ENCODE peak calls at places on chromosomes 5 and 9, in five cellular contexts. M is MCF 10A, A is osteoblast, Y is GM20000, N is WTC11. I is an unnamed sample.

GRCh38 chr5:133474851-133475590 is 137.3 kb downstream of the FSTL4 start:
- DNase-seq in Y (no peak), N (no peak), M (no peak), A (no peak), I (no peak)

GRCh38 chr5:36462295-36463021 is 143.9 kb upstream of the SLC1A3 start:
- DNase-seq in M (no peak), N (no peak), A (no peak), Y (no peak), I (no peak)

GRCh38 chr5:116771466-116772151 is 197.0 kb upstream of the SEMA6A start:
- DNase-seq in N (no peak), M (peak), A (no peak), Y (no peak), I (no peak)

GRCh38 chr9:121674952-121675351 is 23.5 kb downstream of the DAB2IP start:
- DNase-seq in A (peak), N (no peak), Y (no peak), M (peak), I (no peak)

GRCh38 chr9:34929506-34930102 is 28.5 kb upstream of the PHF24 start:
- DNase-seq in Y (peak), M (peak), A (peak), N (peak), I (no peak)

GRCh38 chr5:150116667-150117395 is 30.5 kb upstream of the CSF1R start:
- DNase-seq in N (no peak), Y (no peak), M (peak), A (peak), I (no peak)

GRCh38 chr5:32387841-32388240 is 56.7 kb downstream of the ZFR start:
- DNase-seq in M (no peak), A (no peak), Y (no peak), N (no peak), I (no peak)

GRCh38 chr5:126066795-126067321 is 356.4 kb upstream of the GRAMD2B start:
- DNase-seq in A (no peak), N (no peak), Y (no peak), M (no peak), I (no peak)

GRCh38 chr5:108615216-108615615 is 132.5 kb upstream of the FER start:
- DNase-seq in M (peak), A (no peak), N (no peak), Y (no peak), I (no peak)

GRCh38 chr5:157342822-157343402 is 77.0 kb downstream of the CYFIP2 start:
- DNase-seq in Y (peak), A (peak), M (peak), N (peak), I (peak)

GRCh38 chr9:84141762-84142370 is 161.3 kb downstream of the RMI1 start:
- DNase-seq in M (no peak), N (no peak), A (no peak), Y (no peak), I (no peak)

GRCh38 chr5:139660105-139660915 is 12.2 kb downstream of the CXXC5 start:
- DNase-seq in Y (no peak), N (no peak), M (peak), A (peak), I (no peak)

GRCh38 chr5:101976933-101977332 is 319.2 kb downstream of the SLCO4C1 start:
- DNase-seq in M (no peak), A (no peak), N (no peak), Y (no peak), I (no peak)

GRCh38 chr9:125782718-125783117 is 35.5 kb downstream of the PBX3 start:
- DNase-seq in N (no peak), A (no peak), Y (no peak), M (no peak), I (no peak)

GRCh38 chr9:78893758-78894157 is 596.8 kb downstream of the PSAT1 start:
- DNase-seq in N (no peak), M (no peak), A (no peak), Y (no peak), I (no peak)

GRCh38 chr5:107542831-107543231 is 127.9 kb downstream of the EFNA5 start:
- DNase-seq in N (no peak), M (peak), A (peak), Y (no peak), I (no peak)

GRCh38 chr9:114289106-114289505 is 33.8 kb upstream of the ORM1 start:
- DNase-seq in N (no peak), A (no peak), M (no peak), Y (no peak), I (peak)

GRCh38 chr9:71652480-71652879 is 115.8 kb downstream of the CEMIP2 start:
- DNase-seq in Y (no peak), N (no peak), A (no peak), M (no peak), I (no peak)

DNA sequence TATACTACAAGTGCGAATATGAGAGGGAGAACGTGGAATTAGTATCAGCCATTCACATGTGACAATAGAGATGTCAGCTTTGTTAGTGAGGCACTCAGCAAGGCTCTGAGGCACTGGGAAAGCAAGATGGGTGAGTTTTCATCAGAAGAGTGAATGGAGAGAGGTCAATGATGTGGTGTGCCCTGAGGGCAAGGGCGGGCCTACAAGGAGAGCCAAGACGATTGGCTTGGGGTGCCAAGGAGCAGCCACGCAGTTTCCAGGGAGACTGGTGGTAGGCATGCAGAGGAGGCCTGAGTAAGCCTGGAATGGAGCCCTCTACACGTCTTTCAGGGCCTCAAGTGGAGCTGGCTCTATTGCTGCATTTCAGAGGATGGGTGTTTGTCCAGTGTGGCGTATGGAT is 24.7 kb downstream of the BTF3 start:
- DNase-seq in A (no peak), N (no peak), M (no peak), Y (no peak), I (no peak)
- TF ChIP-seq CTCF in A (no peak), N (no peak), M (no peak), Y (no peak), I (no peak)

GRCh38 chr5:122471031-122471751 is 159.2 kb downstream of the SNCAIP start:
- DNase-seq in N (peak), M (no peak), A (no peak), Y (no peak), I (no peak)

GRCh38 chr5:122470365-122470764 is 158.3 kb downstream of the SNCAIP start:
- DNase-seq in M (no peak), Y (no peak), N (no peak), A (no peak), I (no peak)

GRCh38 chr5:122465994-122466393 is 154.0 kb downstream of the SNCAIP start:
- DNase-seq in M (no peak), A (no peak), Y (no peak), N (no peak), I (no peak)

GRCh38 chr5:122469520-122469919 is 157.5 kb downstream of the SNCAIP start:
- DNase-seq in A (no peak), Y (no peak), M (no peak), N (no peak), I (no peak)

DNA sequence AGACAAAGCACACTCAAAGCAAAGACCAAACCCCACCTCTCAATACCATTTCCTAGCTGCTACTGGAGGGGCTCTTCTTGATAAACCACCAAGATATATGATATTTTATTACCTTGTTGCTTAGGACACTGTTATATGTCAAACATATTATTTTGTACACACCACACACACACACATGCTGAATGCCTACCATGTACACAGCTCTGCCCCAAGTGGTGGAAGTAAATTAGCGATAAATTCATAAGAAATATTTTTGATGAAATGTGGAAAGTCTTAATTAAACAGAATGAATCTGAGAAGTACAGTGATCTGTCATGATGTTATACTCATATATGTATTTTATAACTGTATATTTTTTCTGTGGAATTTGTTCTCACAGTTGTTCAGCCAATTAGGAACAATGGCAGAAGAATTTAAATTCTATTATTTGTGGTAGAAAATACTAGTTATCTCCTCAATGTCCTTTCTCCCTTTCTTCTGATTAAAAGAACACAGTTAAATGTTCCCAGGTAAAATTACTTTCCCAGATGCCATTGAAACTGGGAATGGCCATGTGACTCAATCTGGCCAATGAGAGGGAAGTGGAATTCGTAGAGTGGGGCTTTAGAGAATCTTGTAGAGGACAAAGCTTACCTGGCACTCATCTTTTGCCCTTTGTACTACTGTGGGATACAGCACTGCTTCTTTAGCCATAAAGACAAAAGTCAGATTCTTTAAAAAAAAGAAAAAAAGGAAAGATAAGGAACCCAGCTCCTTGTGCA is 156.5 kb downstream of the SNCAIP start:
- DNase-seq in N (no peak), Y (no peak), A (no peak), M (no peak), I (no peak)
- TF ChIP-seq CTCF in N (no peak), Y (no peak), A (peak), M (peak), I (no peak)

GRCh38 chr5:134526483-134527155 is 1.1 kb downstream of the JADE2 start:
- DNase-seq in A (peak), Y (peak), N (peak), M (peak), I (peak)
- TF ChIP-seq CTCF in A (peak), Y (no peak), N (peak), M (peak), I (no peak)

DNA sequence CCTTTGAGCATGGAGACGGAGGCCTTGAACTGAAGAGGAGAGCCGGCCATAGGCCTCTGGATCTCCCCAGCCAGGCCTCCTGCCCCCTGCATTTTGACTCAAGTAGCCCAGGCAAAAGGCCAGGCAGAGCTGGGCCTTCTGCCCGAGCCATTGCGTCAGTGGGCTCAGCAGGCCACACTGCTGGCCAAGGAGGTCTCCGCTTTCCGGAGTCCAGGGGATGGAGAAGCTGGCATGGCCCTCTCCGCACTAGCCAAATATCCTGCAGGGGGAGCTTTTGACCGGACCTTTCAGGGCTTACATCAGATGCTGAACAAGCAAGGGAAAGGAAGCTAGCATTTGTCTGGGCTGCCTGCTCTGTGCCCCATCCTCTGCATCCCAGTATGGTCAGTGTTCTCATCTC is 386.8 kb downstream of the TRIM36 start:
- DNase-seq in A (no peak), Y (no peak), M (peak), N (peak), I (no peak)
- TF ChIP-seq CTCF in A (no peak), Y (no peak), M (no peak), N (no peak), I (no peak)

DNA sequence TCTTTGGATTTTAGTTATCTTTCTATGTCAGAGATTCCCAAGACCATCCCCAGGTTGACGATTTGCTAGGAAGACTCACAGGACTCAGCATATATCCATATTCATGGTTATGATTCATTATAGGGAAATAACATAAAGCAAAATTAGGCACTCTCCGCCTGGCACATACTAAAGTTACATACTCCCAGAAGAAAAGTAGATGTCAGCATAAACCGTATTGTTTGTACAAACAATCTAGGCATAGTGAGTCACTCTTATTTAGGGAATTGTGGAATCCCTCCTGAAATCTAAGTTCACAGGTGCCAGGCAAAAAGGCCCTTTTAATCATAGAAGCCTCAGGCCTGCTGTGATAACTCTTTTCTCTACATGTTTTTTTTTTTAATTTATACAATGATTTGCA is 62.9 kb downstream of the INSL6 start:
- DNase-seq in Y (no peak), M (peak), A (no peak), N (no peak), I (no peak)
- TF ChIP-seq CTCF in Y (no peak), M (no peak), A (no peak), N (no peak), I (no peak)

GRCh38 chr5:173302546-173303155 is 25.6 kb downstream of the STC2 start:
- DNase-seq in M (peak), Y (no peak), A (peak), N (no peak), I (no peak)
- TF ChIP-seq CTCF in M (no peak), Y (no peak), A (peak), N (no peak), I (no peak)

DNA sequence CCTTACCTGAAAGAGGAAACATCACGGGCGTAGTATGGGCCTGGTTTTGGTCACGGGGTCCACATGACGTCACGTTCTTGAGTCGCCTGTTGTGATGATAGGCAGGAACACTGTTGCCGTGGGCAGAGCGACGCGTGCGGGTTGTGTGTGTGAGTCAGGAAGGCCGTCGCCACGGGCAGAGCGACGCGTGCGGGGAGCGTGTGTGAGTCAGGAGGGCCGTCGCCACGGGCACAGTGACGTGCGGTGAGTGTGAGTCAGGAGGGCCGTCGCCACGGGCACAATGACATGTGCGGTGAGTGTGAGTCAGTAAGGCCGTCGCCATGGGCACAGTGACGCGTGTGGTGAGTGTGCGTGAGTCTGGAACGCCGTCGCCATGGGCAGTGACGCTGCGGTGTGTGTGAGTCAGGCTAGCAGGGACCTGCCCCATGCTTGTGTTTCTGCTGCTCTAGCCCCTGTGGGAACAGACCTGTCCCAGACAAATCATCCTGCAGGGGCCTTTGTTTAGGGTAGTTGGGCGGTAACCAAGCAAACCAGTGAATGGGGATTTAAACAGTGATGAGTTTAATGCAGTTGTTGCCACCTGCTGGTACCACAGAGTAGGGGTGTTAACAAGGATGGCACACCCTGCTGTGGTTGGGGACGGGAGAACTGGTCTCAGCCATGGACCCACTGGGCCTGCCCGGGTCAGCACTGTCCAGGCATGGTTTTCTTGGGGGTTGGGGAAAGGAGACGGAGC is 19.8 kb downstream of the TRIP13 start:
- DNase-seq in N (no peak), A (peak), Y (no peak), M (peak), I (no peak)
- TF ChIP-seq CTCF in N (no peak), A (peak), Y (no peak), M (peak), I (no peak)

GRCh38 chr5:180157866-180158265 is 51.1 kb downstream of the RASGEF1C start:
- DNase-seq in A (peak), M (no peak), Y (no peak), N (no peak), I (no peak)

GRCh38 chr5:180155331-180155881 is 53.6 kb downstream of the RASGEF1C start:
- DNase-seq in N (no peak), Y (no peak), M (no peak), A (peak), I (peak)

GRCh38 chr5:180153991-180154390 is 55.0 kb downstream of the RASGEF1C start:
- DNase-seq in M (no peak), N (no peak), A (peak), Y (no peak), I (no peak)

GRCh38 chr5:180154821-180155220 is 54.2 kb downstream of the RASGEF1C start:
- DNase-seq in A (no peak), M (no peak), Y (no peak), N (no peak), I (no peak)

GRCh38 chr5:180156141-180156540 is 52.9 kb downstream of the RASGEF1C start:
- DNase-seq in A (peak), Y (no peak), M (no peak), N (peak), I (peak)
- TF ChIP-seq CTCF in A (no peak), Y (no peak), M (no peak), N (no peak), I (no peak)

GRCh38 chr5:142797420-142797819 is 27.2 kb downstream of the ARHGAP26 start:
- DNase-seq in N (no peak), M (no peak), A (no peak), Y (no peak), I (no peak)
- TF ChIP-seq CTCF in N (no peak), M (no peak), A (no peak), Y (no peak), I (no peak)

GRCh38 chr5:1638658-1639400 is 115.1 kb upstream of the LPCAT1 start:
- DNase-seq in A (peak), Y (no peak), N (no peak), M (no peak), I (no peak)

GRCh38 chr5:1634337-1634661 is 110.5 kb upstream of the LPCAT1 start:
- DNase-seq in Y (no peak), M (no peak), N (no peak), A (no peak), I (no peak)

GRCh38 chr5:1636981-1637638 is 113.3 kb upstream of the LPCAT1 start:
- DNase-seq in N (no peak), Y (no peak), A (no peak), M (no peak), I (no peak)

GRCh38 chr5:1637639-1638481 is 114.1 kb upstream of the LPCAT1 start:
- DNase-seq in A (peak), M (no peak), N (no peak), Y (no peak), I (no peak)

GRCh38 chr5:1633605-1634336 is 110.0 kb upstream of the LPCAT1 start:
- DNase-seq in M (peak), Y (peak), A (peak), N (peak), I (no peak)
- TF ChIP-seq CTCF in M (no peak), Y (no peak), A (no peak), N (no peak), I (no peak)

I was measured in mesothelial cell of epicardium.